ENCODE peak calls at places on chromosome 11, in four cellular contexts. Z, P, I and S are unnamed samples. For H3K9me3, the result is how much of the 10 kb centered on the place peaks cover.

GRCh38 chr11:120128392-120129172 is 9.3 kb downstream of the TRIM29 start:
- DNase-seq in P (peak), Z (no peak), I (no peak), S (no peak)

GRCh38 chr11:110712643-110713468 is 619 bp upstream of the ARHGAP20 start:
- DNase-seq in Z (no peak), I (no peak), P (no peak), S (no peak)

GRCh38 chr11:46977038-46977818 is 40.7 kb downstream of the CSTPP1 start:
- DNase-seq in I (no peak), P (peak), Z (no peak), S (no peak)

GRCh38 chr11:61176446-61176845 is 15.2 kb upstream of the VPS37C start:
- DNase-seq in P (no peak), I (no peak), Z (no peak), S (no peak)

GRCh38 chr11:46237248-46238077 is 40.0 kb upstream of the CREB3L1 start:
- DNase-seq in Z (peak), I (peak), P (no peak), S (peak)

GRCh38 chr11:123581651-123582399 is 72.6 kb downstream of the SCN3B start:
- DNase-seq in I (no peak), P (no peak), Z (no peak), S (no peak)

GRCh38 chr11:47552086-47552580 is 799 bp downstream of the CELF1 start:
- DNase-seq in I (peak), P (peak), Z (no peak), S (no peak)

GRCh38 chr11:7872913-7873312 is 58.2 kb downstream of the OR10A6 start:
- DNase-seq in I (no peak), P (no peak), Z (no peak), S (no peak)

GRCh38 chr11:130076774-130077481 is 7.2 kb downstream of the APLP2 start:
- DNase-seq in I (no peak), Z (no peak), P (no peak), S (no peak)

GRCh38 chr11:47270331-47271271 is 668 bp downstream of the MADD start:
- DNase-seq in Z (no peak), I (peak), P (peak), S (no peak)

GRCh38 chr11:118889796-118890195 is 6.1 kb downstream of the CXCR5 start:
- DNase-seq in Z (no peak), P (no peak), I (no peak), S (no peak)

GRCh38 chr11:118353084-118353710 is 6.2 kb upstream of the UBE4A start:
- DNase-seq in I (peak), P (no peak), Z (no peak), S (no peak)

GRCh38 chr11:87128372-87128771 is 90.6 kb downstream of the TMEM135 start:
- DNase-seq in Z (no peak), P (peak), I (no peak), S (no peak)

GRCh38 chr11:73348838-73349237 is 27.4 kb upstream of the RELT start:
- DNase-seq in P (no peak), Z (no peak), I (no peak), S (no peak)

GRCh38 chr11:34080609-34081008 is 24.8 kb upstream of the NAT10 start:
- DNase-seq in P (no peak), I (no peak), Z (no peak), S (no peak)

GRCh38 chr11:109106201-109106906 is 315.6 kb upstream of the C11orf87 start:
- DNase-seq in I (no peak), P (no peak), Z (no peak), S (no peak)

GRCh38 chr11:115067471-115067870 is 389.1 kb downstream of the NXPE2 start:
- DNase-seq in I (no peak), Z (no peak), P (no peak), S (no peak)

GRCh38 chr11:125886997-125887372 is 483 bp upstream of the HYLS1 start:
- DNase-seq in P (no peak), Z (no peak), I (no peak), S (no peak)

GRCh38 chr11:28938091-28938490 is 829.9 kb downstream of the METTL15 start:
- DNase-seq in I (no peak), P (no peak), Z (no peak), S (no peak)

GRCh38 chr11:46513934-46514342 is 79.9 kb downstream of the AMBRA1 start:
- DNase-seq in I (peak), Z (no peak), P (no peak), S (no peak)

GRCh38 chr11:102469196-102469821 is 16.7 kb upstream of the TMEM123 start:
- DNase-seq in Z (no peak), I (no peak), P (no peak), S (no peak)

GRCh38 chr11:10395196-10395897 is 59.7 kb upstream of the AMPD3 start:
- DNase-seq in P (no peak), Z (no peak), I (no peak), S (no peak)

GRCh38 chr11:132942611-132943324 is 589.5 kb downstream of the OPCML start:
- DNase-seq in Z (no peak), P (no peak), I (no peak), S (no peak)

GRCh38 chr11:4484310-4484709 is 1.9 kb downstream of the OR52K1 start:
- DNase-seq in P (no peak), I (no peak), Z (no peak), S (no peak)

GRCh38 chr11:46386674-46387073 is 4.9 kb downstream of the CHRM4 start:
- DNase-seq in Z (no peak), P (no peak), I (no peak), S (no peak)

GRCh38 chr11:98965775-98966174 is 55.0 kb upstream of the CNTN5 start:
- DNase-seq in I (no peak), Z (no peak), P (no peak), S (no peak)

GRCh38 chr11:46281374-46281831 is 3.9 kb downstream of the CREB3L1 start:
- DNase-seq in Z (no peak), P (no peak), I (peak), S (no peak)

GRCh38 chr11:86515297-86516094 is 140.8 kb downstream of the CCDC81 start:
- DNase-seq in I (no peak), Z (no peak), P (no peak), S (peak)

GRCh38 chr11:34185926-34186841 is 80.8 kb downstream of the NAT10 start:
- DNase-seq in P (no peak), Z (no peak), I (no peak), S (no peak)

GRCh38 chr11:134634897-134635831 is 223.1 kb upstream of the B3GAT1 start:
- DNase-seq in Z (no peak), P (no peak), I (no peak), S (no peak)

GRCh38 chr11:63517156-63517555 is 11.3 kb downstream of the LGALS12 start:
- DNase-seq in Z (no peak), P (no peak), I (peak), S (no peak)

GRCh38 chr11:36540998-36541397 is 26.8 kb upstream of the RAG1 start:
- DNase-seq in I (peak), P (peak), Z (peak), S (peak)
- TF ChIP-seq TCF7L2 in I (no peak), P (no peak), Z (no peak), S (no peak)

GRCh38 chr11:79439893-79440450 is 858 bp downstream of the TENM4 start:
- DNase-seq in P (no peak), Z (no peak), I (no peak), S (no peak)
- H3K4me3 ChIP-seq in P (no peak), Z (no peak), I (no peak), S (peak)

GRCh38 chr11:2662024-2662312 is 37.8 kb downstream of the KCNQ1OT1 start:
- DNase-seq in I (no peak), P (no peak), Z (no peak), S (no peak)

GRCh38 chr11:2660357-2660939 is 39.3 kb downstream of the KCNQ1OT1 start:
- DNase-seq in Z (no peak), P (no peak), I (no peak), S (no peak)

GRCh38 chr11:2663506-2663905 is 36.3 kb downstream of the KCNQ1OT1 start:
- DNase-seq in I (no peak), Z (no peak), P (no peak), S (no peak)

GRCh38 chr11:2662430-2663299 is 37.1 kb downstream of the KCNQ1OT1 start:
- DNase-seq in I (no peak), Z (no peak), P (no peak), S (no peak)

DNA sequence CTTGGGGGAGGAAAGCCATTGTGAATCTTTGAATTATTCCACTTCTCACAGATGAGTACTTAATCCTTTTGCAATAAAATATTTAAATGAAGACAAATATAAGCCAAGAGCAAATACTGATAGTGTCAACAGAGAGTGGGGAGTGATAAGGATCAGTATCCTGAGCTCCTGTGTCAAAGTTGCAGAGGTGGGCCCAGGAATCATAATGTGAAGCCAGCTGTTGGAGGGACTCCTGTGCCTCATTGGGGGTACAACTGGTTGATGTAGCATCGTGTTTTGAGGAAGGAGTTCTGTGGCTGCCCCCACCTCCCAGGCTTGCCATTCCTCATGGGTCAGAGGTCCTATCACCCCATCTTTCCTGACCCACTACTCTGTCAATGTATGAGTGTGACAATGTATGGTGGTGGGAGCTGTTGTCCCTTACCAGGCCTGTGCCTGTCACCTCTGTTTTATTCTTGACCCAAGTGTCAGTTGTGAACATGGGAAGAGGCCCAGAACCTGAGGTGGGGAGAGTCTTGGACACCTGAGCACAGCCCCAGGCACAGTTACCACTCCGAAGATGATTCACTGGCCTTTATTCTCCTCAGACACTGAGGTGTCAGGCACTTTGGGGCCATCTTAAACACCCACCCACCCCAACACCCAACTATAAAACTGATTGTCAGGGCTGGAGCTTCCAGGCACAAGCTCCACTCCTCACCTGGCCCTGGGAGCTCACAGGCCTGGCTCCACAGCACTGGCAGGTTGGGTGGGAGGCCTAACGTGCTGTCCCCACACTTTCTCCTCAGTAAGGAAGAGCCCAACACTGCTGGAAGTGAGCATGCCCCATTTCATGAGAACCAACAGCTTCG is 38.4 kb downstream of the KCNQ1OT1 start:
- DNase-seq in Z (no peak), P (no peak), I (no peak), S (no peak)
- H3K9me3 ChIP-seq in Z (under half), P (under half), I (under half), S (under half)

DNA sequence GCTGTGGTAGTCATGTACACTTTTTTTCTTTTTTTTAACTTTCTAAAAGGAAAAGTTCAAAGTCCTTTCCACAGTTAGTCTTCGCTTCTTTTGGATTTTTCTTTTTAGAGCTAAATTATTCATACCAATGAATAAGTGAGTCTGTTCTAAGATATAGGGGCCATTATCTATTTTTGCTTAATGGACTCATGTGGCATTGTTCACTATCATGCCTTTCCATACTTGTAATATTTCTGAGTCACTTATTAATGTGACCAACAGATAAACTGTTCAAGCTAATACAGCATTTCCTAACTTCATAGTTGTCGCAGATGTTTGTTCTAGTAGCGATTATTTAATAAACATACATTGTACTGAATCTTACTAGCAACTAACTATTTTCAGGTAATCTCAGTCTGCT is 8.0 kb upstream of the B3GNT6 start:
- DNase-seq in I (no peak), P (no peak), Z (no peak), S (no peak)
- TF ChIP-seq TCF7L2 in I (no peak), P (no peak), Z (no peak), S (no peak)

GRCh38 chr11:67441731-67442401 is 1.4 kb downstream of the CORO1B start:
- DNase-seq in I (no peak), P (no peak), Z (no peak), S (no peak)
- H3K4me3 ChIP-seq in I (no peak), P (no peak), Z (peak), S (peak)

GRCh38 chr11:16844268-16844667 is 105.8 kb downstream of the C11orf58 start:
- DNase-seq in Z (no peak), P (no peak), I (no peak), S (no peak)
- H3K9me3 ChIP-seq in Z (under half), P (under half), I (under half), S (under half)

GRCh38 chr11:94737171-94737611 is 31.0 kb upstream of the AMOTL1 start:
- DNase-seq in P (peak), I (no peak), Z (no peak), S (peak)
- TF ChIP-seq TCF7L2 in P (no peak), I (no peak), Z (no peak), S (peak)

GRCh38 chr11:6482431-6482830 is 1.1 kb downstream of the TIMM10B start:
- DNase-seq in Z (no peak), I (no peak), P (no peak), S (no peak)
- H3K4me3 ChIP-seq in Z (peak), I (peak), P (peak), S (peak)

GRCh38 chr11:1178201-1178885 is 20.6 kb downstream of the MUC5AC start:
- DNase-seq in P (no peak), I (no peak), Z (no peak), S (no peak)
- H3K9me3 ChIP-seq in P (under half), I (under half), Z (under half), S (under half)